ENCODE peak calls at places on chromosomes 3 and 15, in ten cellular contexts. T is NCI-H510A; K is fibroblast of mammary gland; V is activated naive CD4-positive, alpha-beta T cell treated with Interleukin-2 at 50 U/mL for 16 hours; P is HEK293T; B is NCI-H748 treated with DMSO at 0.1 percent for 48 hours; O is HTR-8/SVneo; M is GM13977; N is heart right ventricle; F is stimulated activated CD4-positive, alpha-beta T cell treated with anti-CD3 and anti-CD28 coated beads, Interleukin-2, amount 100 ng/mL, for 48 hours. Z is an unnamed sample.
A peak's percentile ranks its signal among the peaks of the same experiment; 100 is the strongest.

GRCh38 chr3:58189691-58190090 is 21.1 kb downstream of the DNASE1L3 start:
- DNase-seq in T (no peak), K (no peak), V (no peak), P (no peak), B (no peak), O (no peak), M (no peak), N (no peak), F (no peak), Z (no peak)

GRCh38 chr15:96322401-96323249 is 7.9 kb upstream of the NR2F2 start:
- DNase-seq in T (no peak), K (peak; percentile 43), V (no peak), P (no peak), B (no peak), O (no peak), M (peak; percentile 36), N (no peak), F (no peak), Z (no peak)

GRCh38 chr3:131948806-131949205 is 86.0 kb downstream of the CPNE4 start:
- DNase-seq in T (no peak), K (no peak), V (no peak), P (no peak), B (no peak), O (no peak), M (no peak), N (no peak), F (no peak), Z (no peak)

GRCh38 chr3:155492841-155493240 is 199.4 kb upstream of the STRIT1 start:
- DNase-seq in T (no peak), K (no peak), V (no peak), P (no peak), B (no peak), O (no peak), M (no peak), N (no peak), F (no peak), Z (no peak)

GRCh38 chr15:80659375-80659774 is 35.7 kb upstream of the ABHD17C start:
- DNase-seq in T (no peak), K (peak; percentile 14), V (no peak), P (no peak), B (no peak), O (no peak), M (no peak), N (no peak), F (no peak), Z (no peak)

GRCh38 chr3:134608957-134609525 is 41.8 kb downstream of the KY start:
- DNase-seq in T (no peak), K (no peak), V (no peak), P (no peak), B (no peak), O (no peak), M (no peak), N (no peak), F (no peak), Z (no peak)

GRCh38 chr3:50089603-50089945 is 855 bp downstream of the RBM5 start:
- DNase-seq in T (no peak), K (peak; percentile 22), V (no peak), P (no peak), B (no peak), O (no peak), M (peak; percentile 45), N (no peak), F (no peak), Z (no peak)

GRCh38 chr15:75720787-75721461 is 8.3 kb upstream of the CSPG4 start:
- DNase-seq in T (peak; percentile 70), K (peak; percentile 24), V (peak; percentile 33), P (peak; percentile 49), B (no peak), O (peak; percentile 55), M (peak; percentile 62), N (peak; percentile 56), F (peak; percentile 46), Z (peak; percentile 74)

GRCh38 chr3:156728267-156728985 is 54.0 kb downstream of the TIPARP start:
- DNase-seq in T (peak; percentile 2), K (peak; percentile 77), V (no peak), P (no peak), B (peak; percentile 89), O (no peak), M (no peak), N (no peak), F (no peak), Z (no peak)

GRCh38 chr15:77983708-77984445 is 93.6 kb downstream of the TBC1D2B start:
- DNase-seq in T (no peak), K (no peak), V (no peak), P (no peak), B (no peak), O (no peak), M (no peak), N (no peak), F (no peak), Z (no peak)

GRCh38 chr15:81313686-81314085 is 10.3 kb downstream of the STARD5 start:
- DNase-seq in T (no peak), K (no peak), V (no peak), P (no peak), B (no peak), O (no peak), M (no peak), N (no peak), F (no peak), Z (no peak)

GRCh38 chr15:62903437-62903836 is 139.1 kb upstream of the TPM1 start:
- DNase-seq in T (no peak), K (no peak), V (no peak), P (no peak), B (no peak), O (no peak), M (no peak), N (no peak), F (no peak), Z (no peak)

GRCh38 chr3:169179193-169180122 is 484.1 kb downstream of the MECOM start:
- DNase-seq in T (no peak), K (no peak), V (no peak), P (peak; percentile 13), B (no peak), O (no peak), M (no peak), N (no peak), F (no peak), Z (no peak)

GRCh38 chr15:70512772-70513362 is 250.5 kb downstream of the UACA start:
- DNase-seq in T (no peak), K (peak; percentile 70), V (peak; percentile 68), P (peak; percentile 73), B (no peak), O (peak; percentile 65), M (peak; percentile 81), N (no peak), F (peak; percentile 60), Z (peak; percentile 74)

GRCh38 chr15:74402873-74403589 is 30.7 kb downstream of the SEMA7A start:
- DNase-seq in T (no peak), K (no peak), V (peak; percentile 79), P (no peak), B (no peak), O (no peak), M (peak; percentile 73), N (no peak), F (peak; percentile 74), Z (peak; percentile 91)

GRCh38 chr3:155065537-155065936 is 14.6 kb upstream of the MME start:
- DNase-seq in T (no peak), K (peak; percentile 96), V (no peak), P (no peak), B (no peak), O (peak; percentile 38), M (no peak), N (no peak), F (no peak), Z (no peak)

GRCh38 chr15:35271371-35272043 is 186.4 kb upstream of the NANOGP8 start:
- DNase-seq in T (no peak), K (peak; percentile 56), V (no peak), P (no peak), B (no peak), O (no peak), M (no peak), N (no peak), F (no peak), Z (no peak)